ENCODE peak calls at places on chromosome 14, in four cellular contexts. J is WTC11, T is HepG2, U is K562. Z is an unnamed sample.

GRCh38 chr14:35302211-35302528 is 10.0 kb downstream of the PSMA6 start:
- DNase-seq in J (no peak), T (no peak), U (no peak), Z (no peak)

GRCh38 chr14:70920608-70921007 is 13.3 kb downstream of the PCNX1 start:
- DNase-seq in J (no peak), T (no peak), U (no peak), Z (no peak)

GRCh38 chr14:42214981-42215491 is 608.4 kb downstream of the LRFN5 start:
- DNase-seq in J (no peak), T (no peak), U (no peak), Z (no peak)

GRCh38 chr14:46399049-46399448 is 252.5 kb downstream of the RPL10L start:
- DNase-seq in J (no peak), T (no peak), U (no peak), Z (no peak)

GRCh38 chr14:69719501-69719951 is 47.4 kb upstream of the SRSF5 start:
- DNase-seq in J (peak), T (no peak), U (no peak), Z (no peak)

GRCh38 chr14:24367506-24368214 is at the start of gene NFATC4:
- DNase-seq in J (peak), T (peak), U (peak), Z (peak)

GRCh38 chr14:93954900-93955891 is 21.2 kb downstream of the ASB2 start:
- DNase-seq in J (no peak), T (no peak), U (no peak), Z (no peak)

GRCh38 chr14:95597784-95598204 is 62.9 kb downstream of the GLRX5 start:
- DNase-seq in J (peak), T (no peak), U (no peak), Z (peak)

GRCh38 chr14:95490727-95491451 is 25.6 kb downstream of the SYNE3 start:
- DNase-seq in J (no peak), T (no peak), U (no peak), Z (no peak)

GRCh38 chr14:49982522-49982951 is 89.7 kb downstream of the ARF6 start:
- DNase-seq in J (no peak), T (no peak), U (no peak), Z (no peak)

GRCh38 chr14:67186789-67187188 is 2.5 kb upstream of the GARIN2 start:
- DNase-seq in J (no peak), T (no peak), U (no peak), Z (no peak)

GRCh38 chr14:56002876-56003625 is 115.2 kb upstream of the PELI2 start:
- DNase-seq in J (no peak), T (no peak), U (no peak), Z (no peak)

GRCh38 chr14:26125039-26125438 is 472.8 kb downstream of the NOVA1 start:
- DNase-seq in J (no peak), T (no peak), U (no peak), Z (no peak)

GRCh38 chr14:76929927-76930326 is 98.6 kb downstream of the IRF2BPL start:
- DNase-seq in J (no peak), T (no peak), U (peak), Z (no peak)

GRCh38 chr14:76924363-76925151 is 98.3 kb downstream of the LRRC74A start:
- DNase-seq in J (peak), T (peak), U (peak), Z (no peak)

GRCh38 chr14:76923422-76924362 is 97.5 kb downstream of the LRRC74A start:
- DNase-seq in J (no peak), T (no peak), U (no peak), Z (no peak)

GRCh38 chr14:76928301-76928700 is 100.2 kb downstream of the IRF2BPL start:
- DNase-seq in J (no peak), T (no peak), U (no peak), Z (no peak)

GRCh38 chr14:76926521-76927251 is 100.5 kb downstream of the LRRC74A start:
- DNase-seq in J (no peak), T (no peak), U (peak), Z (no peak)
- TF ChIP-seq ELF4 in J (no peak), T (no peak), U (no peak), Z (no peak)

GRCh38 chr14:89190779-89191513 is 226.1 kb downstream of the FOXN3 start:
- DNase-seq in J (no peak), T (no peak), U (no peak), Z (no peak)
- TF ChIP-seq ELF4 in J (no peak), T (no peak), U (no peak), Z (no peak)

DNA sequence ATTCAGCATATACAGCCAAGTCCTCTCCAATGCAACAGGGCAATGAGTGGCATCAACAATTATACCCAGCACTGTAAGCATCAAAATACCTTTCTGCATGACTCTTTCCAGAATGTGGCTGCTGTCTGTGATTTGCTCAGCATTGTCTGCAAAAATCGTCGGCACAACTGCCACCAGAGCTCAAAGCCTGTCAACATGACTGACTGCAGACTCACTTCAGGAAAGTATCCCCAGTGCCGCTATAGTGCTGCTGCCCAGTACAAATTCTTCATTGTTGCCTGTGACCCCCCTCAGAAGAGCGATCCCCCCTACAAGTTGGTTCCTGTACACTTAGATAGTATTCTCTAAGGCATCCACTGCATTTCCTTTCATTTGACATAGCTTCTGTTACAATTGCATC is 737 bp downstream of the RNASE6 start:
- DNase-seq in J (no peak), T (no peak), U (no peak), Z (no peak)
- TF ChIP-seq ELF4 in J (no peak), T (no peak), U (no peak), Z (no peak)

GRCh38 chr14:99910337-99911268 is 117.4 kb downstream of the EML1 start:
- DNase-seq in J (no peak), T (peak), U (no peak), Z (no peak)

GRCh38 chr14:99907761-99908652 is 114.8 kb downstream of the EML1 start:
- DNase-seq in J (no peak), T (no peak), U (no peak), Z (no peak)

GRCh38 chr14:99908653-99909250 is 115.5 kb downstream of the EML1 start:
- DNase-seq in J (no peak), T (no peak), U (no peak), Z (no peak)

GRCh38 chr14:99905121-99905520 is 111.9 kb downstream of the EML1 start:
- DNase-seq in J (no peak), T (no peak), U (no peak), Z (no peak)

DNA sequence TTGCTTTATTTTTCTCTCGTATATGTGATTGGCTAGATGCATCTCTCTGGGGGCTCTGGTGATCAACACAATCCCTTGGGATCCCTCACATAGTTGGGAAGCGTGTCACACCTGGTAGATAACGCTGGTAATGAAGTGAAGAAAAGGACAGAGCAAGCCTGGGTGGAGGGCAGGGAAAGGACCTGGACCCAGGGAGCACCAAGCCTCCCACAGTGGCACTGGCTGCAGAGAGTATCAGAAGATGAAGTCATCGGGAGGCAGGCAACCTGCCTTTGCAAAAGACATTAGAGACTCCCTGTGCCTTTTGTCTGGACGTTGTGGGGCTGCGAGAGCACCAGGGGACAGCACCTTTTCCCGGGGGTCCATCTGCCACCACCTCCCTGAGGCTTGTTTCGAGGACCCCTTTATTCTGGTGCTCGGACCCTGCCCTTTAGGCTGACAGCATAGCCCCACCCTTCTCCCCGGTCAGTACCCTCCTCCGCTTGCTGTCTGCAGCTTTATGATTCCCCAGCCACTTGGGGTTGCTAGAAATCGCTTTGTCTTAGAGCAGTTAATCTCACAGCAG is 116.4 kb downstream of the EML1 start:
- DNase-seq in J (no peak), T (no peak), U (no peak), Z (no peak)
- TF ChIP-seq ELF4 in J (no peak), T (no peak), U (no peak), Z (no peak)

GRCh38 chr14:74945261-74945851 is 10.0 kb downstream of the PGF start:
- DNase-seq in J (peak), T (no peak), U (peak), Z (peak)
- TF ChIP-seq ELF4 in J (no peak), T (no peak), U (no peak), Z (no peak)

DNA sequence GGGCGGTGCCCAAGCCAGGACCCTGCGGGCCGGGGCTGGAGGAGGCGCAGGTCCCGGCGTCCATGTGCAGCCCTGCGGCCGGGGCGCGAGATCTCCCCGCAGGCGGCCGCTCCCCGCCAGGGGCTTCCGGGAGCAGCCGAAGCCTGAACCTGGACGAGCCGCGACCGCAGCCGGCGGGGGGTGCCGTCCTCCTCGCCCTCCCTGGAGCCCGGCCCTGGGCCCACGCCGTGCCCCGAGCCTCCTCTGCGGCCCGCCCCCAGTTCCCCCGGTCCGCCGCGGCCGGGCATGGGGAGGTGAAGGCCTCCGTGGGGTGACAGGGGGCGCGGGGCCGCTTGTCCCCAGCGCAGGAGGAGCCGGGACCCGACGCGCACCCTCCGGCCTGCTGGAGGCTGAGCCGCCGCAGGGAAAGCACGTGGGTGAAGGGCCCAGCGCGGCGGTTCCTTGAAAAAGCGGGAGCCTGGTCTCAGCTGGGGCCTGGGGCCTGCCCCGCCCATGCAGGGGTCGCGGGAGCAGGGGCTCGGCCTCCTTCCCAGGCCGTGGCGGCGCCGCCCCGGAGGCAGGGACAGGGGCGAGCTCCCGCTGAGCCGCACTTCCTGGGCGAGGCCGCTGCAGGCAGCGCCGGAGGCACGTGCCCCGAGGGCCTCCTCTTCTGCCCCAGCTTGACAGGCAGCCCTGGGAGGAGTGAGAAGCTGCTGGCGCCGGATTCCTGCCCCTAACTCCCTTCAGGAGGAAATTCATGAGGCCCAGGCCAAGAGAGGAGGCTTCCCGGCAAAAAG is 55.6 kb upstream of the PPP2R5C start:
- DNase-seq in J (peak), T (no peak), U (no peak), Z (no peak)
- TF ChIP-seq ELF4 in J (peak), T (no peak), U (no peak), Z (no peak)